ENCODE peak calls at places on chromosome 10, in eight cellular contexts. Y is HepG2, O is psoas muscle, Q is heart right ventricle, S is mammary epithelial cell, X is neuronal stem cell, C is PC-3, V is lower lobe of right lung. R is an unnamed sample. For H3K9me3 and H3K4me1, the result is how much of the 10 kb centered on the place peaks cover.

GRCh38 chr10:14571866-14572507 is 202.7 kb downstream of the FAM107B start:
- DNase-seq in V (peak), C (peak), Q (no peak), X (no peak), S (no peak), O (no peak), Y (peak), R (peak)

GRCh38 chr10:15695852-15696251 is 23.9 kb downstream of the ITGA8 start:
- DNase-seq in V (no peak), Q (no peak), X (no peak), S (no peak), Y (no peak), O (no peak), C (no peak), R (no peak)

GRCh38 chr10:61987951-61988379 is 86.5 kb downstream of the ARID5B start:
- DNase-seq in Y (no peak), S (no peak), V (no peak), C (no peak), X (no peak), Q (no peak), O (no peak), R (peak)

GRCh38 chr10:18473424-18474110 is 177.8 kb downstream of the NSUN6 start:
- DNase-seq in Y (no peak), X (no peak), O (no peak), V (no peak), Q (peak), C (no peak), S (no peak), R (peak)

GRCh38 chr10:87740232-87740631 is 77.8 kb downstream of the ATAD1 start:
- DNase-seq in X (no peak), C (peak), Q (no peak), S (peak), O (no peak), V (no peak), Y (peak), R (peak)

GRCh38 chr10:48237225-48237855 is 37.2 kb downstream of the FRMPD2 start:
- DNase-seq in X (no peak), C (no peak), S (no peak), O (no peak), V (no peak), Y (no peak), Q (no peak), R (no peak)

GRCh38 chr10:126651461-126651860 is 19.0 kb downstream of the C10orf90 start:
- DNase-seq in S (no peak), Y (no peak), Q (no peak), C (no peak), X (no peak), O (no peak), V (no peak), R (no peak)

GRCh38 chr10:93616844-93617360 is 4.6 kb downstream of the PDE6C start:
- DNase-seq in X (no peak), Q (no peak), Y (no peak), C (no peak), O (no peak), V (no peak), S (no peak), R (no peak)

GRCh38 chr10:126041804-126042231 is 145.5 kb downstream of the FANK1 start:
- DNase-seq in V (peak), Y (peak), S (peak), X (peak), O (peak), Q (peak), C (no peak), R (peak)

GRCh38 chr10:119349341-119349740 is 142.0 kb downstream of the GRK5 start:
- DNase-seq in X (no peak), C (no peak), Q (no peak), S (no peak), O (no peak), V (no peak), Y (no peak), R (no peak)

GRCh38 chr10:105150486-105150885 is 509.4 kb downstream of the SORCS3 start:
- DNase-seq in Y (no peak), C (no peak), O (no peak), X (no peak), S (no peak), V (no peak), Q (no peak), R (no peak)

GRCh38 chr10:77253037-77253436 is 384.6 kb downstream of the KCNMA1 start:
- DNase-seq in O (no peak), Y (no peak), V (no peak), S (no peak), X (no peak), C (no peak), Q (no peak), R (no peak)

GRCh38 chr10:129756912-129757861 is 206.9 kb downstream of the EBF3 start:
- DNase-seq in X (no peak), Q (peak), O (no peak), S (peak), C (no peak), Y (no peak), V (peak), R (no peak)

GRCh38 chr10:24552346-24553016 is 171.2 kb downstream of the ARHGAP21 start:
- DNase-seq in Y (peak), S (peak), O (peak), V (peak), X (no peak), Q (no peak), C (peak), R (peak)

GRCh38 chr10:127184582-127184981 is 11.8 kb downstream of the INSYN2A start:
- DNase-seq in V (no peak), Y (no peak), C (no peak), O (no peak), S (no peak), X (no peak), Q (no peak), R (no peak)

GRCh38 chr10:130547368-130547767 is 411.2 kb downstream of the GLRX3 start:
- DNase-seq in S (no peak), Y (no peak), O (no peak), V (no peak), X (no peak), C (no peak), Q (no peak), R (peak)

GRCh38 chr10:35259769-35260397 is 76.4 kb upstream of the CCNY start:
- DNase-seq in X (no peak), S (peak), C (peak), Q (no peak), V (no peak), O (no peak), Y (peak), R (no peak)

GRCh38 chr10:34001087-34001580 is 666.7 kb upstream of the NRP1 start:
- DNase-seq in Q (no peak), X (no peak), S (no peak), V (no peak), O (no peak), C (no peak), Y (peak), R (no peak)

GRCh38 chr10:43383204-43383971 is 12.0 kb downstream of the FXYD4 start:
- DNase-seq in Q (no peak), X (no peak), C (no peak), O (peak), V (no peak), S (no peak), Y (no peak), R (no peak)

GRCh38 chr10:18743926-18744325 is 84.7 kb downstream of the ARL5B start:
- DNase-seq in C (no peak), O (no peak), V (no peak), X (no peak), Q (no peak), Y (no peak), S (no peak), R (no peak)

GRCh38 chr10:124744688-124745055 is 494 bp upstream of the FAM53B start:
- DNase-seq in V (no peak), S (peak), Y (peak), Q (no peak), C (peak), X (no peak), O (no peak), R (no peak)

GRCh38 chr10:23192741-23193434 is 776 bp downstream of the PTF1A start:
- DNase-seq in X (no peak), S (no peak), Y (no peak), Q (no peak), O (no peak), C (no peak), V (no peak), R (no peak)

GRCh38 chr10:92544296-92544695 is 29.6 kb downstream of the IDE start:
- DNase-seq in X (no peak), C (peak), Y (no peak), Q (no peak), O (no peak), S (peak), V (no peak), R (no peak)

GRCh38 chr10:73601486-73601921 is 10.4 kb upstream of the USP54 start:
- DNase-seq in O (no peak), V (no peak), Q (no peak), Y (no peak), S (peak), C (peak), X (no peak), R (peak)

DNA sequence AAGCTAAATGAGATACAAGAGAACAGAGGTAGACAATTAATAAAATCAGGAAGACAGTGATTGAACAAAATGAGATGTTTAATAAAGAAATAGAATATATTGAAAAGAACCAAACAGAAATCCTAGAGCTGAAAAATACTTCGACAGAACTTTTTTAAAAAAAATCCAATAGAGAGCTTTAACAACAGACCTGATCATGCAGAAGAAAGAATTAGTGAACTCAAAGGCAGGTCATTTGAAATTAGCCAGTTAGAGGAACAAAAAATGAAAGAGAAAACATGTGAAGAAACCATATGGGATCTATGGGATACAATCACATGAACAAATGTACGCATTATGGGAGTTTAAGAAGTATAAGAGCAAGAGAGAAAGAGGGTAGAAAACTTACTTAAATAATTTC is 37.3 kb upstream of the ADRA2A start:
- DNase-seq in S (no peak), Q (no peak), C (no peak), X (no peak), Y (no peak), O (no peak), V (no peak), R (no peak)
- H3K9me3 ChIP-seq in S (under half), Q (under half), C (under half), X (under half), Y (under half), O (under half), V (under half), R (under half)

GRCh38 chr10:69414036-69415018 is 2.4 kb downstream of the TACR2 start:
- DNase-seq in S (no peak), X (no peak), C (no peak), O (peak), Y (no peak), Q (no peak), V (no peak), R (no peak)
- H3K4me3 ChIP-seq in S (no peak), X (peak), C (no peak), O (no peak), Y (no peak), Q (no peak), V (no peak), R (no peak)

GRCh38 chr10:52187521-52188258 is 126.4 kb upstream of the DKK1 start:
- DNase-seq in X (no peak), O (no peak), Y (no peak), V (no peak), S (no peak), C (peak), Q (no peak), R (no peak)

GRCh38 chr10:52194188-52194587 is 119.9 kb upstream of the DKK1 start:
- DNase-seq in S (no peak), V (no peak), C (no peak), Q (no peak), Y (no peak), X (no peak), O (no peak), R (no peak)

GRCh38 chr10:52185256-52185655 is 128.8 kb upstream of the DKK1 start:
- DNase-seq in S (no peak), Q (no peak), X (no peak), Y (no peak), C (no peak), O (no peak), V (no peak), R (no peak)

DNA sequence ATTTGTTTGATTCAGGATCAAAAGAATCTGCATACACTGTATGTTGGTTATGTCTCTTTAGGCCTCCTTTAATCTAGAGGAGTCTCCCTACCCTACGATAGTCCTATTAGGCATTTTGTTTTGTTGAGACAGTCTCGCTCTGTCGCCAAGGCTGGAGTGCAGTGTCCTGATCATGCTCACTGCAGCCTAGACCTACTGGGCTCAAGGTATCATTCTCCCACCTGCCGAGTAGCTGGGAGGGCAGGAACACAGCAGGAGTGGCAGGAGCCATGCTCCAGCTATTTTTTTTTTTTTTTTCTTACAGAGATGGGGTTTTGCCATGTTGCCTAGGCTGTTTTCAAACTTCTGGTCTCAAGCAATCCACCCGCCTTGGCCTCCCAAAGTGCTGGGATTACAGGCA is 123.0 kb upstream of the DKK1 start:
- DNase-seq in V (no peak), X (no peak), S (no peak), C (no peak), Y (no peak), Q (no peak), O (no peak), R (no peak)
- H3K4me1 ChIP-seq in V (under half), X (under half), S (under half), C (under half), Y (under half), Q (under half), O (under half), R (under half)

GRCh38 chr10:83753490-83753889 is 385.8 kb upstream of the GHITM start:
- DNase-seq in C (no peak), Q (no peak), V (no peak), S (no peak), X (no peak), O (no peak), Y (no peak), R (no peak)

DNA sequence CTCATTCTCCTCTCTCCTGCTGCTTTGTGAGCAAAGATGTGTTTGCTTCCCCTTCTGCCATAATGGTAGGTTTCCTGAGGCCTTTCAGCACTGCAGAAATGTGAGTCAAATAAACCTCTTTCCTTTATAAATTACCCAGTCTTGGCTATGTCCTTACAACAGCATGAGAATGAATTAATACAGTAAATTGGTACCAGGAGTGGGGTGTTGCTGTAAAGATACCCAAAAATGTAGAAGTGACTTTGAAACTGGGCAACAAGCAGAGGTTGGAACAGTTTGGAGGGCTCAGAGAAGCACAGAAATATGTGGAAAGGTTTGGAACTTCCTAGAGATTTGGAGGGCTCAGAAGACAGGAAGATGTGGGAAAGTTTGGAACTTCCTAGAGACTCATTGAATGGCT is 388.7 kb upstream of the GHITM start:
- DNase-seq in Q (no peak), C (no peak), S (no peak), Y (no peak), O (no peak), X (no peak), V (no peak), R (no peak)
- H3K9me3 ChIP-seq in Q (under half), C (under half), S (under half), Y (half or more), O (under half), X (under half), V (under half), R (under half)

GRCh38 chr10:75809003-75809402 is 377.6 kb downstream of the LRMDA start:
- DNase-seq in C (no peak), Q (no peak), O (no peak), Y (no peak), X (no peak), V (no peak), S (no peak), R (no peak)

GRCh38 chr10:75801121-75801520 is 369.7 kb downstream of the LRMDA start:
- DNase-seq in Q (no peak), Y (no peak), O (no peak), X (no peak), C (no peak), V (no peak), S (no peak), R (no peak)

DNA sequence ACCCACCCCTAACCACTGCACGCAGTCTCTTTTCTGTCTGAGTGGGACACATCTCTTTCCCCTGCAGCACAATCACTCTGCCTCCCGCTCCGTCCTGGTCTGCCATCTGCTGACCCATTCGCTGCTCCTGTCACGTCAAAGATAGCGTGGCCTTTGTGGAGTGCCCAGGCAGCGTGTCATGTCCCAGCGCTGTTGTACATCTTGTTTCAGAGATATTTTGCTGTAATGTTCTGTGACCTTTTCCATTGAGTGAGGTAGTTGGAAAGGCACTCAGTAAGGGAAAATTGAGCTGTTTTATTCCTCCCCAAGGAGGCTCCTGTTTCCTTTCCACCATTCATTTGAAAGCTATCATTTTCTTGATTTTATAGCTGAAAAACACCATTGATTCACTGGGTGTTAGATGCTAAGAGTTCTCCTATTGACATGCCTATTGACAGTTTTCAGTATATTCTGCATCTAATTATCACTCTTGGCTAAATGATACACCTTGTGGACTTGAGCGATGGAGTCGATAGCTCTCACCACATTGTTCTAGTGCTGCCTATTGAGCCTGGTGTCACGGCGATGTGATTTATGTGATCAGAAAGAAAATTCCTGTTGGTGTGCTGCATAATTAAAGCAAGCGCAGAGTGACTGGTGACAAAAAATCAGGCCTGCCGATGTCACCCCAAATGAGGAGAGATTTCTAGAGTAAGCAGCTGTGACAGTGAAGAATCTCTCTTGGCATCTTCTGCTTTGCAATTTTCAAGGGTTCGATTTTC is 372.6 kb downstream of the LRMDA start:
- DNase-seq in V (no peak), X (no peak), O (peak), C (no peak), Q (peak), Y (no peak), S (no peak), R (no peak)
- H3K4me3 ChIP-seq in V (no peak), X (no peak), O (no peak), C (no peak), Q (no peak), Y (no peak), S (no peak), R (no peak)

DNA sequence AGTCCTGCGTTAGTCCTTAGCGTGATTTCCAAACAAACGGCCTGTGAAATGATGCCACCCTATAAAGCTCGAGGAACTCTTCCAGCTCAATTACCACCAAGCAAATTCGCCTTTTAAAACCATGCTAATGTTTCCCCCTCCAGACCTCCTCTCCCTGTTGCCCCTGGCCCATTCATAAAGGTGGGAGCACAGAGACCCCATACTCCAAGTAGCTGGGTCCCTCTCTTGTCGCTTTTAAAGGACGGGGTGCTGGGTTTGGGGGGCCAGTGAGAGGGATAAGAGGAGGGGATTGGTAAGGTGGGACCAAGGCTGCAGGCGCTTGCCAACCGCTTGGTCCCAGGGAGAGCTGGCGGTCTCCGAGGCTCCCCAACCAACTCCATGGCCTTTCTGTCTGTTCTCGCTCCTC is 1.2 kb downstream of the HMX2 start:
- DNase-seq in O (no peak), Y (no peak), C (no peak), X (peak), V (no peak), Q (no peak), S (no peak), R (no peak)
- H3K4me1 ChIP-seq in O (under half), Y (under half), C (under half), X (under half), V (under half), Q (half or more), S (under half), R (under half)

GRCh38 chr10:5035356-5035755 is 31.7 kb upstream of the AKR1C2 start:
- DNase-seq in Q (no peak), V (no peak), C (no peak), Y (no peak), X (no peak), S (no peak), O (no peak), R (no peak)
- H3K9me3 ChIP-seq in Q (under half), V (under half), C (under half), Y (under half), X (under half), S (under half), O (under half), R (under half)

GRCh38 chr10:110569120-110569519 is 1.6 kb downstream of the SMC3 start:
- DNase-seq in C (no peak), O (no peak), Q (no peak), V (no peak), Y (no peak), S (no peak), X (no peak), R (no peak)
- H3K4me3 ChIP-seq in C (peak), O (peak), Q (peak), V (peak), Y (peak), S (no peak), X (no peak), R (no peak)

R was measured in small intestine.